ENCODE peak calls at places on chromosomes 1 and 21, in six cellular contexts. O, N, A, H, V and J are unnamed samples.
A peak's percentile ranks its signal among the peaks of the same experiment; 100 is the strongest.

GRCh38 chr1:187264995-187265602 is 436.4 kb downstream of the PLA2G4A start:
- DNase-seq in A (peak; percentile 13), O (peak; percentile 64), V (no peak), N (peak; percentile 86), H (no peak), J (no peak)

GRCh38 chr1:70204139-70204538 is 1.2 kb downstream of the LRRC40 start:
- DNase-seq in V (no peak), O (no peak), A (no peak), H (no peak), N (no peak), J (no peak)

GRCh38 chr1:6142734-6143133 is 37.4 kb downstream of the CHD5 start:
- DNase-seq in N (no peak), A (no peak), H (no peak), O (no peak), V (no peak), J (no peak)

GRCh38 chr1:31984419-31985347 is 29.0 kb upstream of the KHDRBS1 start:
- DNase-seq in V (peak; percentile 22), H (no peak), A (no peak), O (no peak), N (peak; percentile 78), J (no peak)

GRCh38 chr21:29501451-29501850 is 202.7 kb downstream of the BACH1 start:
- DNase-seq in O (no peak), A (no peak), V (no peak), H (no peak), N (peak; percentile 48), J (no peak)

GRCh38 chr1:100566300-100566699 is 28.4 kb downstream of the GPR88 start:
- DNase-seq in N (no peak), A (no peak), O (no peak), H (no peak), V (no peak), J (no peak)

GRCh38 chr1:108858541-108858940 is 1.6 kb upstream of the AKNAD1 start:
- DNase-seq in V (no peak), A (no peak), H (no peak), O (no peak), N (no peak), J (no peak)

GRCh38 chr1:246569248-246570238 is 3.3 kb downstream of the CNST start:
- DNase-seq in O (no peak), N (peak; percentile 74), H (no peak), V (peak; percentile 66), A (no peak), J (no peak)

GRCh38 chr1:40036574-40036973 is 4.0 kb upstream of the CAP1 start:
- DNase-seq in H (no peak), A (peak; percentile 74), O (no peak), N (peak; percentile 93), V (no peak), J (no peak)

GRCh38 chr21:34335316-34335715 is 28.5 kb upstream of the KCNE2 start:
- DNase-seq in A (no peak), H (no peak), N (peak; percentile 74), O (no peak), V (no peak), J (no peak)

GRCh38 chr1:115170972-115171392 is 81.7 kb upstream of the TSPAN2 start:
- DNase-seq in A (no peak), O (no peak), N (peak; percentile 78), H (no peak), V (no peak), J (no peak)

GRCh38 chr1:39089811-39090519 is 63.8 kb downstream of the NDUFS5 start:
- DNase-seq in A (no peak), H (no peak), N (peak; percentile 65), O (no peak), V (no peak), J (no peak)

GRCh38 chr1:40476924-40477679 is at the start of gene ZFP69:
- DNase-seq in V (peak; percentile 72), A (peak; percentile 64), O (peak; percentile 95), N (peak; percentile 84), H (peak; percentile 85), J (peak; percentile 94)

GRCh38 chr1:226862900-226863299 is 7.5 kb upstream of the PSEN2 start:
- DNase-seq in V (no peak), A (no peak), N (peak; percentile 68), O (no peak), H (no peak), J (no peak)

GRCh38 chr1:209064850-209065249 is 518.7 kb upstream of the CAMK1G start:
- DNase-seq in V (no peak), N (no peak), H (no peak), A (no peak), O (no peak), J (no peak)

GRCh38 chr1:16167331-16168143 is 11.7 kb upstream of the EPHA2 start:
- DNase-seq in O (peak; percentile 79), N (peak; percentile 48), H (no peak), V (peak; percentile 75), A (no peak), J (peak; percentile 87)

GRCh38 chr1:110961902-110962301 is 1.8 kb downstream of the LRIF1 start:
- DNase-seq in O (no peak), V (no peak), H (no peak), N (no peak), A (no peak), J (no peak)

GRCh38 chr1:65055754-65056153 is 89.4 kb upstream of the JAK1 start:
- DNase-seq in O (no peak), V (no peak), N (no peak), H (no peak), A (no peak), J (no peak)

GRCh38 chr1:6241107-6241886 is 2.7 kb upstream of the HES3 start:
- DNase-seq in A (no peak), V (no peak), N (no peak), O (no peak), H (no peak), J (no peak)

GRCh38 chr1:21910528-21911204 is 26.4 kb downstream of the HSPG2 start:
- DNase-seq in O (no peak), N (no peak), A (no peak), V (no peak), H (no peak), J (no peak)

GRCh38 chr1:212293579-212293978 is 8.4 kb downstream of the PPP2R5A start:
- DNase-seq in A (no peak), O (no peak), H (no peak), V (no peak), N (peak; percentile 48), J (no peak)

GRCh38 chr21:34177919-34178567 is 104.7 kb downstream of the MRPS6 start:
- DNase-seq in N (no peak), H (no peak), O (no peak), A (no peak), V (no peak), J (no peak)

GRCh38 chr1:176785810-176786209 is 322.8 kb downstream of the PAPPA2 start:
- DNase-seq in V (no peak), N (peak; percentile 6), A (no peak), O (no peak), H (no peak), J (no peak)

GRCh38 chr1:221335161-221336101 is 406.5 kb downstream of the DUSP10 start:
- DNase-seq in V (no peak), A (peak; percentile 11), H (no peak), N (peak; percentile 87), O (no peak), J (no peak)

GRCh38 chr1:228778946-228779345 is 43.7 kb downstream of the RHOU start:
- DNase-seq in N (peak; percentile 30), O (no peak), H (no peak), V (no peak), A (no peak), J (no peak)

GRCh38 chr1:240234477-240235225 is 143.0 kb downstream of the FMN2 start:
- DNase-seq in O (no peak), V (no peak), A (no peak), H (no peak), N (peak; percentile 84), J (no peak)

DNA sequence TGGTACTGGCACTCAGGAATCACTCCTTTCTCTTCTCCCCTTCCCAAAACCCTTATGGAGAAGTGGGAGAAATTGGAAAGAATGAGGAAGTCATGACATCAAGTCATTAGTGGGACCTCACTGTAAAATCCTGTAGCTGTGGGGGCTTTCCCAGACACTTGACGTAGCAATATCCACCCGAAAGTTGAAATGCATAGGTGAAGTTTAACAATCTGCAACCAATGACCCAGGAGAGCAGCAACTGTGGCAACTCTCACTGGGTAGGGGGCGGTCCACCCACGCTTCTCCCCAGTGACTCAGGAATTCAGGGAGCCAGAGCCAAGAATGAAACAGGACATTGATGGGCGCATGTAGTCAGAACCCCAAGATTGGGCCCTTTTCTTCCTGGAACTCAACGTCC is 27.0 kb downstream of the ABCA4 start:
- DNase-seq in H (no peak), O (no peak), V (no peak), A (no peak), N (peak; percentile 46), J (no peak)
- H3K4me1 ChIP-seq in H (peaks cover 53% of the 10 kb centered on the region), O (no peaks in the 10 kb centered on the region), V (no peaks in the 10 kb centered on the region), A (peaks cover 13% of the 10 kb centered on the region), N (peaks cover 28% of the 10 kb centered on the region), J (peaks cover 45% of the 10 kb centered on the region)

GRCh38 chr21:45421846-45422775 is 17.1 kb downstream of the COL18A1 start:
- DNase-seq in O (no peak), H (peak; percentile 42), N (no peak), V (no peak), A (peak; percentile 12), J (peak; percentile 63)
- H3K4me1 ChIP-seq in O (no peaks in the 10 kb centered on the region), H (no peaks in the 10 kb centered on the region), N (no peaks in the 10 kb centered on the region), V (no peaks in the 10 kb centered on the region), A (peaks cover 85% of the 10 kb centered on the region), J (peaks cover 16% of the 10 kb centered on the region)

GRCh38 chr1:25039229-25039628 is 109.2 kb upstream of the RUNX3 start:
- DNase-seq in N (peak; percentile 28), V (no peak), H (no peak), O (no peak), A (no peak), J (no peak)
- H3K4me1 ChIP-seq in N (no peaks in the 10 kb centered on the region), V (peaks cover 43% of the 10 kb centered on the region), H (peaks cover 7% of the 10 kb centered on the region), O (peaks cover 3% of the 10 kb centered on the region), A (peaks cover 10% of the 10 kb centered on the region), J (peaks cover 29% of the 10 kb centered on the region)

DNA sequence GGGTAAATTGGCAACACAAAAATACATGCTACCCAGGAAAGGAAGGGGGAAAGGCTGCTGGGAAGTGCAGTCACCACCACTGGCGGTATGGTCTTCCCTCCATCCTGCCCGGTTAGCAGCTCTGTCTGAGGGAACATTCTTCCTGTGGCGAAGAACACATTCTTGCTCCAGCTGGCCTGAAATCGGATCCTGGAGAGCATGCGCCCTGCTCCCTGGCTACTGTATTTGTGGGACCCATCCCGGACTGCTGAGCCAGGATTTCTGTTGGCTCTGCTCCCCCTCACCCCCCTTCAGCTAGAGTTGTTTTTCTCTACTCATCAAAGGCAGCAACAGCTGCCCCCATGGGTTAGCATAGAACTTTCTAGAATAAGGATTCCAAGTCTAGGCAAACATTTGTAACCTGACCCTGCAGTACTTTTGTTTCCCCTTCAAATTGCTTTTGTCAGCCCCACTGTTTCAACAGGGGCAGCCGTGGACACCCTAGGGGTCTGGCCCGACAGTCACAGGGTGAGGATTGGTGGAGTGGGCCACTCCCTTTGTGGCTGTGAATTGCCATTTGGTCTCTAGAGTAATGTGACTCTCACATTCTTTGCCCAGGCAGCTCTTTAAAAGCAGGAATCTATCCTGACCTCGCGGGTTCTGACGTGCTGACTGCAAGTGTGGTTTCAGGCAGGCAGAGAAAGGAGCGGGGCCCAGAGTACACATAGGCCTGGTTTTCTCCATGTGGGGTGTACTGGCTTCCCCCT is 157.7 kb downstream of the TOMM20 start:
- DNase-seq in V (no peak), N (peak; percentile 91), A (peak; percentile 67), O (no peak), H (peak; percentile 66), J (no peak)
- H3K4me1 ChIP-seq in V (peaks cover 30% of the 10 kb centered on the region), N (peaks cover 55% of the 10 kb centered on the region), A (peaks cover 43% of the 10 kb centered on the region), O (peaks cover 20% of the 10 kb centered on the region), H (peaks cover 57% of the 10 kb centered on the region), J (peaks cover 12% of the 10 kb centered on the region)